ENCODE peak calls at places on chromosomes 16 and 17, in nine cellular contexts. V is hepatocyte, M is neuronal stem cell, J is cardiac muscle cell, X is sigmoid colon, H is upper lobe of right lung, Y is OCI-LY7, U is body of pancreas, E is A549. L is an unnamed sample. For H3K4me1 and H3K9me3, the result is how much of the 10 kb centered on the place peaks cover.

GRCh38 chr16:51343411-51343810 is 192.3 kb upstream of the SALL1 start:
- DNase-seq in J (no peak), V (no peak), U (no peak), M (no peak), E (no peak), X (no peak), H (no peak), Y (no peak), L (no peak)

GRCh38 chr16:84386044-84386443 is 17.7 kb downstream of the ATP2C2 start:
- DNase-seq in M (no peak), H (no peak), U (no peak), Y (no peak), E (no peak), V (no peak), X (no peak), J (no peak), L (no peak)

GRCh38 chr17:83053021-83053778 is 26.2 kb upstream of the METRNL start:
- DNase-seq in M (no peak), E (no peak), V (no peak), X (peak), H (peak), Y (no peak), U (peak), J (no peak), L (no peak)

GRCh38 chr17:74429604-74430384 is 2.1 kb upstream of the GPRC5C start:
- DNase-seq in U (peak), Y (no peak), V (peak), J (peak), H (peak), M (no peak), X (no peak), E (no peak), L (peak)

GRCh38 chr16:55502801-55503366 is 6.0 kb upstream of the LPCAT2 start:
- DNase-seq in V (peak), H (peak), X (peak), E (no peak), J (peak), M (no peak), Y (no peak), U (peak), L (peak)

GRCh38 chr16:8590161-8590688 is at the start of gene TMEM114:
- DNase-seq in E (no peak), X (no peak), J (no peak), H (no peak), Y (no peak), M (no peak), V (no peak), U (no peak), L (no peak)

GRCh38 chr16:87074635-87075318 is 242.4 kb downstream of the C16orf95 start:
- DNase-seq in M (no peak), U (no peak), Y (peak), E (no peak), X (peak), J (no peak), H (no peak), V (no peak), L (no peak)

GRCh38 chr16:62077998-62078397 is 41.8 kb upstream of the CDH8 start:
- DNase-seq in M (peak), H (no peak), X (no peak), U (peak), Y (no peak), J (peak), V (peak), E (no peak), L (peak)

GRCh38 chr16:30335598-30336474 is 19.3 kb downstream of the CD2BP2 start:
- DNase-seq in E (no peak), V (peak), H (peak), J (no peak), Y (no peak), X (peak), U (peak), M (no peak), L (peak)

DNA sequence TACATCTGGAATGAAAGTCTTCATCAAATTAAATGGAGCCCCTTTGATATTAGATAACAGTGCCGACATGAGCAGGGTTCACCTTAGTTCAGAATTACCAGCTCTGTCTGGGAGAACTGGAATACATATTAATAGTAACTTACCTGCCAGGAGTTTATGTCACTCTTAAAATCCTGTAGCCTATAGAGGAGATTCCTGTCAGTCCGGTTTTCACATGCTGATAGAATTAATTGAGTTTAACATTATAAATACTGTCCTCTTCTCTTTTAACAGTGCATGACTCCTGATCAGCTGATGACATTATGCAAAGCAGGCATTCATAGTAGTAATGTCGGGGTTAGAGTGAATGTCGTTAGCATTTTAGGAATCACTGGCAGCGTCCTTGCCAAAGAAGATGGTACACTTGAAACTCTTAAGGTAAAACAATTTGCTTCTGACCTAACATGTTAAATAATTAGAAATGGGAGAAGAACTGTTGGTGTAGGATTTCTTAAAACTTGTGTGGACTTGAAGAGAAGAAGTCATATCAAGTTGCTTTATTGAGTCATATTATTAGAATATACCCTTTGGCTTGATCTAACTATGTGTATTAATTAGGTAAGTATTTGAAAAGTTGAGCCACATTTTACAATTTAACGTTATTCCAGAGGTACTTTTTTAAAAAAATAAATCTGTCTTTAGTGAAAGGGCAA is 34.3 kb downstream of the HEATR3 start:
- DNase-seq in E (no peak), H (no peak), V (no peak), M (no peak), X (no peak), J (no peak), Y (no peak), U (no peak), L (no peak)
- H3K4me3 ChIP-seq in E (no peak), H (no peak), V (no peak), M (no peak), X (no peak), J (no peak), Y (no peak), U (no peak), L (no peak)

DNA sequence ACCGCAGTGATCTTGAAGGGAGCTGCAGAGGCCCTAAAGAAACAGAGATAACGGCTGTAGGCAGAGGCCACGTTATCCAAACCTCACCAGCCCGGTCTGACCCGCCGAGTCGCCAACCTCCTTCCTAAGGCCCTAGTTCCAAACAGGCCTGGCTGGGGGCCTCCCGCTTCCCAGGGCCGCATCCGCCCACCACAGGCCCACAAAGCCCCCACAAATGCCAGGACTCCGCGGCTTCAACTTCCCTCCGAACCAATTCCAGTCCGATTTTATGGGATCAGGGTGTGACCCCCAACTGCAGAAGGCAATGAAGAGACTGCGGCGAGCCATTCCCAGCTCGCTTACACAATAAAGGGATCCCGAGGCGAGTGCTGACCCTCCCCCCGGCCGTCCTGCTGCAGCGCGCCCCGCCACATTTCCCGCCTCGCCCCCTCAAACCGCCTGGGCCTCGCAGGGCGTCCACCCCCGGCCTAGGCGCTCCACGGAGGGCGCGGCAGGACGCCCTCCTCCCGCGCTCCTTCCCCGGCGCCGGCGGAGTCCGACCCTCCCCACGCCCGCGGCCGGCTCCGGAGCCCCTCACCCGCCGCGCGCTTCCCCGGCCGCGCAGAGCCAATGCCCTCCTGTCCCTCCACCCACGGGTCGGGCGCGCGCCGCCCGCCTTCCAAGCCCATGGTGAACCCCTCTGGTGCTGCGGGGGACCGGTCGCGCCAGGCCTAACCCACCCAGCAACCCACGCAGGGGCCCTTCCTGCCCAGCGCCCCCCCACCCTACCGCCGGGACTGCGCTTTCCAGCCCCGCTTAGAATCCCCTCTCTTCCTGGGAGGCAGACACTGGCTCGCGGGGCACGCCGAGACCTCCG is 926 bp downstream of the MYH10 start:
- DNase-seq in U (peak), X (peak), V (peak), J (peak), H (peak), E (peak), M (no peak), Y (peak), L (peak)
- H3K4me1 ChIP-seq in U (under half), X (under half), V (under half), J (under half), H (under half), E (under half), M (under half), Y (under half), L (under half)

GRCh38 chr16:35148748-35149147 is 1689.3 kb downstream of the TP53TG3F start:
- DNase-seq in H (no peak), M (no peak), U (no peak), Y (no peak), E (no peak), V (no peak), X (no peak), J (no peak), L (no peak)

GRCh38 chr16:35149550-35149949 is 1690.1 kb downstream of the TP53TG3F start:
- DNase-seq in X (no peak), V (no peak), U (no peak), Y (no peak), E (no peak), M (no peak), J (no peak), H (no peak), L (no peak)

GRCh38 chr16:35146031-35146710 is 1686.8 kb downstream of the TP53TG3F start:
- DNase-seq in H (no peak), J (no peak), E (no peak), U (no peak), V (no peak), Y (no peak), X (no peak), M (no peak), L (no peak)

GRCh38 chr16:35146723-35147458 is 1687.5 kb downstream of the TP53TG3F start:
- DNase-seq in M (no peak), E (no peak), U (no peak), V (no peak), H (peak), X (no peak), Y (no peak), J (no peak), L (no peak)

DNA sequence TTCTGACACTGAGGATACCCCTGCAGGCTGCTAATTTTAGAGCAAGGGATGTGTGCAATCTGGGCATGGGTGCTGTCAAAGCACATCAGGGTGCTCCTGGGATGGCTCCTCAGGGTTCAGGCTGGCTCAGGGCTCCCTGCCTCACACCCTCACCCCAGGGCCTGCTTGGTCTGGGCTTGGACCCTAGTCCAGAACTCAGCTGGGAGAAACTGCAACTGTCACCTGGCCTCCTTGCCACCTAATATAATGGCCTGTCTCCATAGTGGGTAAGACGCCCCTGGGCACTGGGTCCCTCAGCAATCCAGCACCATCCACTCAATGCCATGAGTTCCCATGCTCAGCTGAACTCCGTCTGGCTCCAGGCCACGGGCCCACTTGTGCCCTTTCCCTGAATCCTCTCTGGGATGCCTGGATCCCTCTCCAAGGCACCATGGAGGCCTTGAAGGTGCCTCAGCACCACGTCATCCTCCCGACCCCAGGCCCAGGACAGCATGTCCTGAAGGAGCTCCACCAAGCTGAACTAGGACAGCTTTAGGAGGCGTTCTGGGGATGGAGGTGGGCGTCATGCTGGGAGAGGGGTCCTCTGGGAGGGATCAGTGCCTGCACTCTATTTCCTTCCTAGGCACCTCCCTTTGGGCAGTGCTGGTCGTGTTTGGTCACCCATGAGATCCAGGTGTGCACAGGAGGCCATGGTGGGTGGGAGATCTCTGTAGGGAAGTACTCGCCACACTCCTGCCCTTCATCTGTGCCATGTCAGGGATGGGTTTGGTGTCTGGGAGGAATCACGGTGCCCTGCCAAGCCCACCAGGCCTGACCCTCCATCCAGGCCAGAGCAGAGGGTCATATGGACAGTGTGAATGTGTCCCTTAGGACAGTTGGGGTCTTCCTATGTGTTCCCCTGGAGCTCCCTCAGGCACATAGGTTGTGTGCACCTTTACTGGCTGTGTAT is 1688.4 kb downstream of the TP53TG3F start:
- DNase-seq in U (no peak), V (no peak), Y (no peak), X (no peak), H (no peak), E (no peak), M (no peak), J (no peak), L (no peak)
- H3K9me3 ChIP-seq in U (under half), V (under half), Y (under half), X (under half), H (under half), E (under half), M (under half), J (under half), L (under half)

GRCh38 chr16:11681977-11682654 is 13.9 kb downstream of the SNN start:
- DNase-seq in M (no peak), V (no peak), X (peak), U (peak), E (no peak), J (no peak), Y (peak), H (peak), L (no peak)
- H3K4me3 ChIP-seq in M (no peak), V (no peak), X (no peak), U (no peak), E (no peak), J (no peak), Y (peak), H (no peak), L (no peak)

DNA sequence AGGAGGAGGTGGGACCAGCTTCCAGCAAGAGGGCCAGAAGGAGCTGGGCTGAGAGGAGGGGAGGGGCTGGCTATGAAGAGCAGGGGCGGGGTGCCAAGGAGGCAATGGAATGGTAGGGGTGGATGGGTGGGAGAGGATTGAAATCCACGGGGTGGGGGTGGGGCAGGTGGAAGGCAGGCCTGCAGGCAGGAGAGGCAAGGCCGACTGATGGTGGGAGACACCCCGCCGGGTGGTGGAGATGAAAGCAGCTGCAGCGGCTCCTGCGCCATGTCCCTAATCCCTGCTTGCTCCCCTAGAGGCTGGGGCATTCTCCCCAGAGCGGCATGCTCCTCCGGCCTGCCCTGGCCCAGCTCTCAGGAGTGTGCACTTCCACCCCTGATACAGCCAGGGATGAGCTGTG is 27.8 kb upstream of the TAC4 start:
- DNase-seq in X (no peak), U (no peak), H (no peak), M (no peak), Y (no peak), V (no peak), E (no peak), J (no peak), L (no peak)
- H3K4me1 ChIP-seq in X (under half), U (under half), H (under half), M (under half), Y (under half), V (under half), E (under half), J (under half), L (under half)

DNA sequence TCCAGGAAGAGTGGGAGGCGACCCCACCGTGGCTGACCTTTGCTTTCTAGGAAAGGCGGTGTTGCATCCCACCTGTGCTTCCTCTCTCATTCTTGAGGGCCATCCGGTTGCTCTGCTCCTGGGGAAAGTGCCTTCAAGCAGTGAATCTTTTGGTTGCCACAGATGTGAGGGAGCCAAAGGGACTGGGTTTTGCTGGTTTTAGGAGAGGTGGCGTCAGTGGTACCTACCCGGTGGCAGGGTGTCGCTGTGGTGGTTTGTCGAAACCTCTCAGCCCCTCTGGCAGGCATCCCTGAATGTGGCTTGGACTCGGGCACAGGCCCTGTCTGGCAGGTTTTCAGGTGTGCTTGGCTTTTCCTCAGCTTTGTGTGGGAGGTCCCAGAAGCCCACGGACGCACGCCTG is 611.5 kb downstream of the KCNJ18 start:
- DNase-seq in E (no peak), V (no peak), X (no peak), Y (no peak), J (no peak), M (no peak), H (no peak), U (no peak), L (no peak)
- H3K9me3 ChIP-seq in E (under half), V (under half), X (under half), Y (under half), J (under half), M (under half), H (under half), U (under half), L (under half)

L was measured in Caco-2.